ENCODE peak calls at places on chromosomes 12 and 14, in four cellular contexts. H, K, U and C are unnamed samples.

GRCh38 chr12:3323002-3323685 is 167.9 kb upstream of the PRMT8 start:
- DNase-seq in H (no peak), K (no peak), U (no peak), C (no peak)

GRCh38 chr12:104274811-104275210 is 28.7 kb upstream of the EID3 start:
- DNase-seq in H (no peak), K (no peak), U (no peak), C (no peak)

GRCh38 chr12:96249196-96250118 is 55.3 kb downstream of the ELK3 start:
- DNase-seq in H (peak), K (no peak), U (no peak), C (no peak)

GRCh38 chr12:84756961-84757360 is 155.6 kb downstream of the SLC6A15 start:
- DNase-seq in H (no peak), K (no peak), U (no peak), C (no peak)

GRCh38 chr14:101055106-101055662 is 151.7 kb upstream of the RTL1 start:
- DNase-seq in H (no peak), K (no peak), U (no peak), C (no peak)

GRCh38 chr12:77118696-77119095 is 53.3 kb upstream of the E2F7 start:
- DNase-seq in H (no peak), K (no peak), U (no peak), C (no peak)

GRCh38 chr14:90546767-90547166 is 149.9 kb downstream of the CALM1 start:
- DNase-seq in H (no peak), K (no peak), U (peak), C (no peak)

GRCh38 chr12:90854136-90854689 is 100.8 kb downstream of the CCER1 start:
- DNase-seq in H (no peak), K (peak), U (no peak), C (peak)

GRCh38 chr12:127670294-127670693 is 596.7 kb upstream of the TMEM132C start:
- DNase-seq in H (no peak), K (no peak), U (no peak), C (no peak)

GRCh38 chr12:4807116-4807783 is 87.0 kb downstream of the GALNT8 start:
- DNase-seq in H (no peak), K (no peak), U (no peak), C (no peak)

GRCh38 chr12:126095748-126096510 is 1030.7 kb downstream of the AACS start:
- DNase-seq in H (no peak), K (no peak), U (no peak), C (no peak)

GRCh38 chr12:108302034-108302433 is 37.1 kb downstream of the CMKLR1 start:
- DNase-seq in H (no peak), K (no peak), U (no peak), C (no peak)

GRCh38 chr12:108301346-108301745 is 37.8 kb downstream of the CMKLR1 start:
- DNase-seq in H (no peak), K (no peak), U (no peak), C (no peak)

GRCh38 chr12:108304633-108305032 is 34.5 kb downstream of the CMKLR1 start:
- DNase-seq in H (peak), K (peak), U (no peak), C (no peak)

GRCh38 chr12:108299980-108300696 is 39.0 kb downstream of the CMKLR1 start:
- DNase-seq in H (no peak), K (no peak), U (no peak), C (no peak)

GRCh38 chr12:108302471-108303311 is 36.4 kb downstream of the CMKLR1 start:
- DNase-seq in H (peak), K (peak), U (peak), C (no peak)
- TF ChIP-seq CTCF in H (no peak), K (peak), U (no peak), C (no peak)

GRCh38 chr12:65656156-65656885 is 168.0 kb upstream of the HMGA2 start:
- DNase-seq in H (no peak), K (no peak), U (no peak), C (no peak)

GRCh38 chr12:65655074-65655493 is 169.2 kb upstream of the HMGA2 start:
- DNase-seq in H (no peak), K (no peak), U (no peak), C (no peak)

GRCh38 chr12:65658360-65658759 is 165.9 kb upstream of the HMGA2 start:
- DNase-seq in H (no peak), K (no peak), U (no peak), C (no peak)

GRCh38 chr12:65657635-65658034 is 166.6 kb upstream of the HMGA2 start:
- DNase-seq in H (no peak), K (no peak), U (no peak), C (no peak)

GRCh38 chr12:65656904-65657351 is 167.4 kb upstream of the HMGA2 start:
- DNase-seq in H (no peak), K (no peak), U (no peak), C (no peak)
- TF ChIP-seq POLR2A in H (no peak), K (no peak), U (no peak), C (no peak)

GRCh38 chr12:15536446-15536845 is 214.1 kb downstream of the PTPRO start:
- DNase-seq in H (no peak), K (no peak), U (no peak), C (no peak)

GRCh38 chr12:15534870-15535269 is 212.6 kb downstream of the PTPRO start:
- DNase-seq in H (no peak), K (peak), U (no peak), C (no peak)

GRCh38 chr12:15532364-15532977 is 210.2 kb downstream of the PTPRO start:
- DNase-seq in H (no peak), K (peak), U (no peak), C (no peak)

GRCh38 chr12:15534322-15534721 is 212.0 kb downstream of the PTPRO start:
- DNase-seq in H (no peak), K (peak), U (no peak), C (no peak)

DNA sequence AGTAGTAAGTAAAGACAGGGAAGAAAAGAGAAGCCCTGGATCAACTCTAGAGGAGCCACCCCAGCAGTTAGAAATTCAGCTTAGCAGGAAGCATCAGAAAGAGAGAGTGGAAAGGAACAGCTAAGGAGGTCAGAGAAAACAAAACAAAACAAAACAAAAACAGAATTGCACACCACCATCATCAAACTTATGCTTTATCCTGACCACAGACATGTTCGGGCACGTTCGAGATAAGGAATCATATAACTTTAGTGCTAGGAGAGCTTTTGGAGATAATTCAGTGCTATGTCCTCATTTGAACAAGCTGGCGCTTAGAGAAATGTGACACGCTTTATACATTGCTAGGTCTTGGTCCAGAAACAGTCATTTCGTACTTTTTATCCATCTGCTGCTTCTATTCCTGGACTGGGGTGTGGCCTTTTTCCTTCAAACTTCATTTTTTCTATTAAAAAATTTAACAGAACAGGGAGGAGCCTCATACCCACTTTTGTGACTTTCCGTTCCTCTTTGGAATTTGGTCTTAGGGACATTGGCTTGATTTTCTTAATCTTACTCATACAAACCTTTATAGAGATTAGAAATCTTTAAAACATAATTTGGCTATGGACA is 213.1 kb downstream of the PTPRO start:
- DNase-seq in H (no peak), K (no peak), U (no peak), C (no peak)
- H3K27ac ChIP-seq in H (peak), K (no peak), U (no peak), C (no peak)

GRCh38 chr14:104725772-104726548 is 1.9 kb downstream of the ADSS1 start:
- DNase-seq in H (no peak), K (no peak), U (no peak), C (no peak)
- TF ChIP-seq CTCF in H (no peak), K (no peak), U (no peak), C (no peak)

GRCh38 chr12:68805592-68806120 is 2.3 kb upstream of the MDM2 start:
- DNase-seq in H (no peak), K (no peak), U (no peak), C (no peak)

GRCh38 chr12:68808388-68809189 is 612 bp downstream of the MDM2 start:
- DNase-seq in H (peak), K (peak), U (peak), C (peak)

GRCh38 chr12:68809190-68810026 is 1.4 kb downstream of the MDM2 start:
- DNase-seq in H (no peak), K (no peak), U (no peak), C (no peak)

GRCh38 chr12:68806488-68807237 is 1.3 kb upstream of the MDM2 start:
- DNase-seq in H (no peak), K (no peak), U (no peak), C (no peak)

DNA sequence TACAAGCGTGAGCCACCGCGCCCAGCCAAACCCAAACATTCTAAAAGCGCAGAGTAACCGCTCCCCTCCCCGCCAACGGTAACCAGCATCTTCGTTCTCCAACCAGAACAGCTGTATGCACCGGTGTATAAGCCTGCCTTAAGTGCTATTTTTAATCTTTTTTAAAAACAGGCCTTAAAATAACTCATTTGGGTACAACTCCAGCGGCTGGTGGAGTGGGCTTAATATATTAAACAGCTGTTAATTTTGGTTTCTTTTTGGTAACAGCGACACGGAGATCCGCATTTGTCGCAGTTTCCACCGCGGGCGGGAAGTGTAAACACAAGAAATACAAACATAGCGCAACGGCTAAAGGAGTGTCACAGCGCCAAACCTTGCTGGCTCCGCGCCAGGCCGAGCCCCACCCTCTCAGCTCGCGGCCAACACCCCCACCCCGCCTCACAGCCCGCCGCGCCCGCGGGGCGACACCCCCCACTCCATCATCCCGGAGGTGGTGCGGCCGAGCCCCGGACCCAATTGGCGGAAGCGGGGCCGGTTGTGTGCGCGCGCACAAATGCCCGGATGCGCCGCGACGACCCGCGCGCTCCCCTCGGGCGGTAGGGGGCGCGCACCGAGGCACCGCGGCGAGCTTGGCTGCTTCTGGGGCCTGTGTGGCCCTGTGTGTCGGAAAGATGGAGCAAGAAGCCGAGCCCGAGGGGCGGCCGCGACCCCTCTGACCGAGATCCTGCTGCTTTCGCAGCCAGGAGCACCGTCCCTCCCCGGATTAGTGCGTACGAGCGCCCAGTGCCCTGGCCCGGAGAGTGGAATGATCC is at the start of gene MDM2:
- DNase-seq in H (peak), K (peak), U (peak), C (peak)
- TF ChIP-seq POLR2A in H (peak), K (peak), U (peak), C (peak)

DNA sequence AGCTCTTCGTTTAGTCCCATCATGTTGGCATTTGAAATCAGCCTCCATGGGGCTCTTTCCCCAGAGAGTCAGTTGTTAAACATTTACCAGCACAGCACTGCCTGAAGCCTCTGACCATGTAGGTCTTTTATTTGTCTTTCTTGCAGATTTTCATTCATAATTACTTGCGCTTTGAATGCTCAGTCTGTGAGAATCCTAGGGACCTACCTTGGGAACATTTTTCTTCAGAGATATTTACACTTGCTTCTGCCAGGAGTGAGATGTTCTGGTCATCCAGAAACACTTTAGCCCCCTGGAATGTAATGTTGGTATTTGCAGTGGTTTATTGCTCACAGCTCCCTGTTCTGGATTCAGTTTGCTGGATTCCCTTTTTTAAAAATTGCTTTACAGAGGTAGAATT is 41.7 kb downstream of the RPH3A start:
- DNase-seq in H (no peak), K (no peak), U (no peak), C (no peak)
- H3K27ac ChIP-seq in H (no peak), K (no peak), U (no peak), C (no peak)